ENCODE peak calls at places on chromosomes 5 and 9, in six cellular contexts. K is left ventricle myocardium inferior, R is T-helper 1 cell, T is brain microvascular endothelial cell, O is NCI-H1694, Y is neural progenitor cell. M is an unnamed sample.

GRCh38 chr9:93035821-93036351 is 22.6 kb upstream of the SUSD3 start:
- DNase-seq in K (no peak), R (no peak), T (no peak), O (no peak), Y (no peak), M (no peak)

GRCh38 chr9:71681708-71682268 is 86.5 kb downstream of the CEMIP2 start:
- DNase-seq in K (no peak), R (no peak), T (peak; percentile 37), O (no peak), Y (no peak), M (no peak)

GRCh38 chr5:175681975-175682354 is 24.1 kb downstream of the HRH2 start:
- DNase-seq in K (no peak), R (no peak), T (no peak), O (no peak), Y (no peak), M (no peak)

GRCh38 chr5:173573126-173573960 is 43.1 kb downstream of the BOD1 start:
- DNase-seq in K (peak; percentile 80), R (peak; percentile 22), T (peak; percentile 44), O (peak; percentile 16), Y (peak; percentile 82), M (peak; percentile 83)

GRCh38 chr5:33306758-33307157 is 134.0 kb upstream of the TARS1 start:
- DNase-seq in K (no peak), R (no peak), T (no peak), O (no peak), Y (no peak), M (no peak)

GRCh38 chr9:7117676-7118561 is 360.1 kb downstream of the KDM4C start:
- DNase-seq in K (no peak), R (no peak), T (no peak), O (no peak), Y (no peak), M (no peak)

GRCh38 chr9:98488578-98489312 is 220.0 kb downstream of the GABBR2 start:
- DNase-seq in K (no peak), R (no peak), T (peak; percentile 90), O (no peak), Y (no peak), M (no peak)

GRCh38 chr5:2181164-2181956 is 298.6 kb upstream of the IRX4 start:
- DNase-seq in K (no peak), R (no peak), T (no peak), O (no peak), Y (no peak), M (no peak)

GRCh38 chr5:158389786-158390185 is 530.8 kb upstream of the CLINT1 start:
- DNase-seq in K (no peak), R (no peak), T (no peak), O (no peak), Y (no peak), M (no peak)

GRCh38 chr5:119417891-119418781 is 34.2 kb upstream of the HSD17B4 start:
- DNase-seq in K (no peak), R (no peak), T (peak; percentile 79), O (no peak), Y (peak; percentile 27), M (no peak)

GRCh38 chr5:124074500-124074899 is 562.5 kb downstream of the CSNK1G3 start:
- DNase-seq in K (no peak), R (no peak), T (no peak), O (no peak), Y (no peak), M (no peak)

GRCh38 chr9:91751922-91752321 is 198.1 kb downstream of the ROR2 start:
- DNase-seq in K (no peak), R (no peak), T (peak; percentile 36), O (no peak), Y (no peak), M (no peak)

GRCh38 chr5:157459715-157460599 is at the start of gene NIPAL4:
- DNase-seq in K (no peak), R (no peak), T (no peak), O (no peak), Y (peak; percentile 55), M (no peak)

GRCh38 chr9:126519660-126520425 is 93.9 kb upstream of the LMX1B start:
- DNase-seq in K (no peak), R (no peak), T (no peak), O (no peak), Y (no peak), M (peak; percentile 41)

GRCh38 chr5:53442946-53443345 is 37.5 kb upstream of the FST start:
- DNase-seq in K (no peak), R (no peak), T (no peak), O (no peak), Y (no peak), M (no peak)

GRCh38 chr9:98022447-98022846 is 34.1 kb upstream of the NANS start:
- DNase-seq in K (no peak), R (no peak), T (peak; percentile 52), O (no peak), Y (no peak), M (no peak)

GRCh38 chr5:125528881-125529280 is 782.4 kb upstream of the ZNF608 start:
- DNase-seq in K (no peak), R (no peak), T (no peak), O (no peak), Y (no peak), M (no peak)

GRCh38 chr5:176578391-176578808 is 29.3 kb downstream of the CDHR2 start:
- DNase-seq in K (peak; percentile 23), R (no peak), T (no peak), O (no peak), Y (peak; percentile 79), M (peak; percentile 73)

GRCh38 chr9:104906441-104907277 is 21.3 kb downstream of the ABCA1 start:
- DNase-seq in K (no peak), R (no peak), T (peak; percentile 42), O (no peak), Y (no peak), M (no peak)

GRCh38 chr5:106862450-106863193 is 808.1 kb downstream of the EFNA5 start:
- DNase-seq in K (no peak), R (no peak), T (peak; percentile 74), O (no peak), Y (no peak), M (no peak)

GRCh38 chr5:113505181-113505580 is 8.3 kb upstream of the YTHDC2 start:
- DNase-seq in K (no peak), R (no peak), T (peak; percentile 14), O (no peak), Y (no peak), M (no peak)

M was measured in lower lobe of right lung.